ENCODE peak calls at places on chromosomes 1 and 21, in five cellular contexts. One of them, this sample, is unnamed.

GRCh38 chr1:214902636-214903320 is 179.8 kb upstream of the KCNK2 start:
- DNase-seq in prostate gland: no peak
- DNase-seq in omental fat pad: no peak
- DNase-seq in body of pancreas: no peak
- DNase-seq in psoas muscle: no peak
- DNase-seq in this sample: no peak

GRCh38 chr1:161501234-161501633 is 4.0 kb upstream of the FCGR2A start:
- DNase-seq in prostate gland: no peak
- DNase-seq in omental fat pad: no peak
- DNase-seq in body of pancreas: no peak
- DNase-seq in psoas muscle: no peak
- DNase-seq in this sample: no peak

GRCh38 chr1:81847063-81847462 is 46.3 kb downstream of the ADGRL2 start:
- DNase-seq in prostate gland: no peak
- DNase-seq in omental fat pad: no peak
- DNase-seq in body of pancreas: no peak
- DNase-seq in psoas muscle: no peak
- DNase-seq in this sample: no peak

GRCh38 chr1:245245021-245245667 is 90.4 kb downstream of the KIF26B start:
- DNase-seq in prostate gland: no peak
- DNase-seq in omental fat pad: no peak
- DNase-seq in body of pancreas: peak; percentile 69
- DNase-seq in psoas muscle: no peak
- DNase-seq in this sample: no peak

GRCh38 chr1:112165375-112165774 is 175.9 kb upstream of the KCND3 start:
- DNase-seq in prostate gland: no peak
- DNase-seq in omental fat pad: no peak
- DNase-seq in body of pancreas: no peak
- DNase-seq in psoas muscle: no peak
- DNase-seq in this sample: no peak

GRCh38 chr21:45228656-45229240 is 58.9 kb downstream of the POFUT2 start:
- DNase-seq in prostate gland: no peak
- DNase-seq in omental fat pad: no peak
- DNase-seq in body of pancreas: no peak
- DNase-seq in psoas muscle: no peak
- DNase-seq in this sample: no peak

GRCh38 chr1:112697781-112698201 is 9.1 kb downstream of the RHOC start:
- DNase-seq in prostate gland: no peak
- DNase-seq in omental fat pad: no peak
- DNase-seq in body of pancreas: no peak
- DNase-seq in psoas muscle: no peak
- DNase-seq in this sample: peak; percentile 79

GRCh38 chr1:170664283-170664827 is 424 bp downstream of the PRRX1 start:
- DNase-seq in prostate gland: no peak
- DNase-seq in omental fat pad: no peak
- DNase-seq in body of pancreas: peak; percentile 29
- DNase-seq in psoas muscle: peak; percentile 49
- DNase-seq in this sample: no peak

GRCh38 chr1:39573736-39574624 is 2.6 kb downstream of the PABPC4 start:
- DNase-seq in prostate gland: no peak
- DNase-seq in omental fat pad: no peak
- DNase-seq in body of pancreas: no peak
- DNase-seq in psoas muscle: no peak
- DNase-seq in this sample: no peak

GRCh38 chr1:12129624-12130023 is 37.2 kb upstream of the TNFRSF1B start:
- DNase-seq in prostate gland: no peak
- DNase-seq in omental fat pad: no peak
- DNase-seq in body of pancreas: no peak
- DNase-seq in psoas muscle: no peak
- DNase-seq in this sample: no peak

GRCh38 chr1:79912813-79913212 is 906.3 kb upstream of the ADGRL4 start:
- DNase-seq in prostate gland: no peak
- DNase-seq in omental fat pad: no peak
- DNase-seq in body of pancreas: no peak
- DNase-seq in psoas muscle: no peak
- DNase-seq in this sample: no peak

GRCh38 chr1:63922848-63923247 is 149.0 kb downstream of the ROR1 start:
- DNase-seq in prostate gland: no peak
- DNase-seq in omental fat pad: no peak
- DNase-seq in body of pancreas: peak; percentile 45
- DNase-seq in psoas muscle: no peak
- DNase-seq in this sample: no peak

GRCh38 chr1:214338212-214338611 is 57.3 kb downstream of the SMYD2 start:
- DNase-seq in prostate gland: no peak
- DNase-seq in omental fat pad: no peak
- DNase-seq in body of pancreas: no peak
- DNase-seq in psoas muscle: no peak
- DNase-seq in this sample: no peak

GRCh38 chr1:23026573-23026972 is 7.3 kb downstream of the KDM1A start:
- DNase-seq in prostate gland: no peak
- DNase-seq in omental fat pad: no peak
- DNase-seq in body of pancreas: no peak
- DNase-seq in psoas muscle: no peak
- DNase-seq in this sample: no peak

GRCh38 chr1:81498370-81499184 is 302.2 kb upstream of the ADGRL2 start:
- DNase-seq in prostate gland: no peak
- DNase-seq in omental fat pad: no peak
- DNase-seq in body of pancreas: no peak
- DNase-seq in psoas muscle: no peak
- DNase-seq in this sample: no peak

GRCh38 chr1:247908761-247909160 is 11.3 kb upstream of the OR2T8 start:
- DNase-seq in prostate gland: no peak
- DNase-seq in omental fat pad: no peak
- DNase-seq in body of pancreas: no peak
- DNase-seq in psoas muscle: no peak
- DNase-seq in this sample: no peak

GRCh38 chr1:20403423-20404145 is 82.4 kb downstream of the CAMK2N1 start:
- DNase-seq in prostate gland: no peak
- DNase-seq in omental fat pad: no peak
- DNase-seq in body of pancreas: no peak
- DNase-seq in psoas muscle: no peak
- DNase-seq in this sample: no peak

GRCh38 chr21:35206141-35207125 is 157.3 kb upstream of the RUNX1 start:
- DNase-seq in prostate gland: peak; percentile 16
- DNase-seq in omental fat pad: no peak
- DNase-seq in body of pancreas: peak; percentile 44
- DNase-seq in psoas muscle: peak; percentile 36
- DNase-seq in this sample: no peak

GRCh38 chr1:205992218-205992882 is 10.8 kb downstream of the RAB7B start:
- DNase-seq in prostate gland: no peak
- DNase-seq in omental fat pad: no peak
- DNase-seq in body of pancreas: no peak
- DNase-seq in psoas muscle: no peak
- DNase-seq in this sample: no peak

GRCh38 chr1:164673584-164674214 is 114.7 kb downstream of the PBX1 start:
- DNase-seq in prostate gland: no peak
- DNase-seq in omental fat pad: no peak
- DNase-seq in body of pancreas: peak; percentile 59
- DNase-seq in psoas muscle: peak; percentile 56
- DNase-seq in this sample: no peak

GRCh38 chr1:117815926-117816325 is 113.5 kb downstream of the GDAP2 start:
- DNase-seq in prostate gland: no peak
- DNase-seq in omental fat pad: no peak
- DNase-seq in body of pancreas: peak; percentile 45
- DNase-seq in psoas muscle: no peak
- DNase-seq in this sample: no peak

GRCh38 chr1:2044510-2045319 is 5.5 kb upstream of the PRKCZ start:
- DNase-seq in prostate gland: peak; percentile 56
- DNase-seq in omental fat pad: peak; percentile 61
- DNase-seq in body of pancreas: peak; percentile 80
- DNase-seq in psoas muscle: peak; percentile 79
- DNase-seq in this sample: peak; percentile 94

GRCh38 chr21:33712022-33712803 is 69.9 kb downstream of the ITSN1 start:
- DNase-seq in prostate gland: no peak
- DNase-seq in omental fat pad: no peak
- DNase-seq in body of pancreas: no peak
- DNase-seq in psoas muscle: no peak
- DNase-seq in this sample: no peak

GRCh38 chr1:247008406-247008799 is 546 bp upstream of the ZNF695 start:
- DNase-seq in prostate gland: no peak
- DNase-seq in omental fat pad: no peak
- DNase-seq in body of pancreas: no peak
- DNase-seq in psoas muscle: no peak
- DNase-seq in this sample: no peak

GRCh38 chr1:42992043-42992697 is 33.5 kb upstream of the SLC2A1 start:
- DNase-seq in prostate gland: peak; percentile 29
- DNase-seq in omental fat pad: no peak
- DNase-seq in body of pancreas: no peak
- DNase-seq in psoas muscle: no peak
- DNase-seq in this sample: no peak

GRCh38 chr1:243287128-243287470 is 31.3 kb downstream of the SDCCAG8 start:
- DNase-seq in prostate gland: no peak
- DNase-seq in omental fat pad: no peak
- DNase-seq in body of pancreas: no peak
- DNase-seq in psoas muscle: no peak
- DNase-seq in this sample: no peak

GRCh38 chr1:68175621-68176398 is 56.5 kb downstream of the WLS start:
- DNase-seq in prostate gland: no peak
- DNase-seq in omental fat pad: no peak
- DNase-seq in body of pancreas: peak; percentile 68
- DNase-seq in psoas muscle: no peak
- DNase-seq in this sample: no peak

GRCh38 chr1:222555992-222556615 is 8.2 kb upstream of the HHIPL2 start:
- DNase-seq in prostate gland: no peak
- DNase-seq in omental fat pad: no peak
- DNase-seq in body of pancreas: peak; percentile 54
- DNase-seq in psoas muscle: no peak
- DNase-seq in this sample: no peak

GRCh38 chr1:236952279-236953003 is 51.8 kb downstream of the MT1HL1 start:
- DNase-seq in prostate gland: no peak
- DNase-seq in omental fat pad: no peak
- DNase-seq in body of pancreas: no peak
- DNase-seq in psoas muscle: no peak
- DNase-seq in this sample: no peak

GRCh38 chr1:221074325-221074724 is 195.1 kb downstream of the HLX start:
- DNase-seq in prostate gland: no peak
- DNase-seq in omental fat pad: no peak
- DNase-seq in body of pancreas: no peak
- DNase-seq in psoas muscle: no peak
- DNase-seq in this sample: no peak

GRCh38 chr1:85576642-85577420 is 3.7 kb upstream of the CCN1 start:
- DNase-seq in prostate gland: peak; percentile 76
- DNase-seq in omental fat pad: peak; percentile 39
- DNase-seq in body of pancreas: peak; percentile 88
- DNase-seq in psoas muscle: peak; percentile 89
- DNase-seq in this sample: peak; percentile 96
- TF ChIP-seq CTCF in prostate gland: peak; percentile 92
- TF ChIP-seq CTCF in omental fat pad: no peak
- TF ChIP-seq CTCF in body of pancreas: peak; percentile 86
- TF ChIP-seq CTCF in psoas muscle: peak; percentile 76
- TF ChIP-seq CTCF in this sample: peak; percentile 89

GRCh38 chr1:21781971-21782867 is 730 bp downstream of the USP48 start:
- DNase-seq in prostate gland: peak; percentile 64
- DNase-seq in omental fat pad: no peak
- DNase-seq in body of pancreas: peak; percentile 29
- DNase-seq in psoas muscle: no peak
- DNase-seq in this sample: no peak
- TF ChIP-seq CTCF in prostate gland: no peak
- TF ChIP-seq CTCF in omental fat pad: no peak
- TF ChIP-seq CTCF in body of pancreas: no peak
- TF ChIP-seq CTCF in psoas muscle: peak; percentile 3
- TF ChIP-seq CTCF in this sample: peak; percentile 58

DNA sequence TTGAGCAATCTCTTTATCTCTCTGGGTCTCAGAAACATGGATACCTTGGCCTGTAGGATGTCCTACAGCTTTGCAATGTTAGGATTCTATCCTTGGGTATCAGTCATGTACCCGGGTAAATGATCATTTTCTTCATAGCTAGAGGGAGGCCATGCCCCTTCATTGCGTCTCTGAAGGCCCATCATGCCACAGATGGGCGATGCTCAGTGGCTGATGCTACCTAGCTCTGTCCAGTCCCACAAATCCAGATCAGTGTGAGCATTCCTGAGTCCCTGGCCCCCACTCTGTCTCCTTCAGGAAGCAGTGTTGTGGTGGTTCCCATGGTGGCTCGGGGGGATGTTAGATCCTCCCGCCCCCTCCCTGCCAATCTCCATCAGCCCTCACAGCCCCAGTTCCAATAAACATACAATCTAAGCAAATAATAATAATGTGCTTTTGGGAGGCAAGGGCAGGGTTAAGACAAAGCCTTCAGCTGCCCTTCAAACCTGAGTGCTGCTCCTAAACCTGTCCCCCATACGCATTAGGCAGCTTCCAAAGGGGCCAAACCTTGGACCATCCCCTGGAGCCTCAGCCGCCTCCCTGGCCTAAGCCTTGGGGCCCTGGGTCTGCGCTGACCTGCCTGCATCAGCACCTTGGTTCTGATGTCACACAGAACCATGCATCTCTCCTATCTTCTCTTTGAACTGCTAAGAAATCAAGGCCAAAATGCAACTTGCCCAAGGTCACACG is 681 bp upstream of the GPR61 start:
- DNase-seq in prostate gland: no peak
- DNase-seq in omental fat pad: no peak
- DNase-seq in body of pancreas: no peak
- DNase-seq in psoas muscle: no peak
- DNase-seq in this sample: peak; percentile 67
- TF ChIP-seq CTCF in prostate gland: no peak
- TF ChIP-seq CTCF in omental fat pad: no peak
- TF ChIP-seq CTCF in body of pancreas: no peak
- TF ChIP-seq CTCF in psoas muscle: no peak
- TF ChIP-seq CTCF in this sample: no peak

GRCh38 chr1:231369282-231369681 is 31.2 kb downstream of the SPRTN start:
- DNase-seq in prostate gland: no peak
- DNase-seq in omental fat pad: no peak
- DNase-seq in body of pancreas: no peak
- DNase-seq in psoas muscle: no peak
- DNase-seq in this sample: no peak
- TF ChIP-seq CTCF in prostate gland: no peak
- TF ChIP-seq CTCF in omental fat pad: no peak
- TF ChIP-seq CTCF in body of pancreas: no peak
- TF ChIP-seq CTCF in psoas muscle: peak; percentile 7
- TF ChIP-seq CTCF in this sample: no peak

This sample was measured in osteocyte.